ENCODE peak calls at places on chromosomes 13 and 19, in four cellular contexts. M is GM12878, X is K562, U is HL-60. Y is an unnamed sample.
A peak's percentile ranks its signal among the peaks of the same experiment; 100 is the strongest.

GRCh38 chr13:98105929-98106336 is 37.0 kb upstream of the FARP1 start:
- DNase-seq in M (no peak), U (no peak), X (peak; percentile 55), Y (no peak)

GRCh38 chr19:38376576-38376975 is 2.2 kb downstream of the PSMD8 start:
- DNase-seq in M (no peak), U (no peak), X (no peak), Y (no peak)

GRCh38 chr19:49871349-49871985 is 4.1 kb upstream of the PNKP start:
- DNase-seq in X (no peak), M (no peak), U (no peak), Y (no peak)

GRCh38 chr19:49614096-49614857 is 23.3 kb downstream of the PRR12 start:
- DNase-seq in X (no peak), U (no peak), M (no peak), Y (no peak)

GRCh38 chr19:8148410-8149231 is 771 bp downstream of the FBN3 start:
- DNase-seq in M (no peak), U (no peak), X (peak; percentile 47), Y (no peak)

GRCh38 chr19:46862504-46862835 is 1.7 kb downstream of the ARHGAP35 start:
- DNase-seq in X (no peak), M (no peak), U (no peak), Y (no peak)

GRCh38 chr19:21317821-21318220 is 11.4 kb downstream of the ZNF708 start:
- DNase-seq in U (no peak), X (no peak), M (no peak), Y (no peak)

GRCh38 chr13:99376132-99376531 is 68.9 kb upstream of the GPR183 start:
- DNase-seq in M (no peak), U (no peak), X (no peak), Y (peak; percentile 51)

GRCh38 chr19:27742041-27742440 is 1470.9 kb downstream of the UQCRFS1 start:
- DNase-seq in U (no peak), X (no peak), M (no peak), Y (no peak)

GRCh38 chr19:23415561-23416191 is 20.4 kb upstream of the ZNF91 start:
- DNase-seq in M (no peak), X (no peak), U (no peak), Y (no peak)
- TF ChIP-seq SPI1 in M (no peak), X (no peak), U (no peak), Y (no peak)

GRCh38 chr19:16520074-16520973 is 21.9 kb downstream of the CHERP start:
- DNase-seq in M (no peak), U (no peak), X (no peak), Y (no peak)

GRCh38 chr19:16519230-16519687 is 23.0 kb downstream of the CHERP start:
- DNase-seq in X (no peak), U (no peak), M (no peak), Y (no peak)

GRCh38 chr19:16516923-16517610 is 20.9 kb downstream of the C19orf44 start:
- DNase-seq in M (no peak), U (no peak), X (no peak), Y (no peak)

GRCh38 chr19:16518061-16518460 is 21.9 kb downstream of the C19orf44 start:
- DNase-seq in M (no peak), X (no peak), U (no peak), Y (no peak)

GRCh38 chr19:16518483-16519229 is 22.5 kb downstream of the C19orf44 start:
- DNase-seq in X (no peak), M (no peak), U (no peak), Y (no peak)
- TF ChIP-seq POLR2AphosphoS5 in X (peak; percentile 14), M (no peak), U (no peak), Y (no peak)

GRCh38 chr13:33624740-33625139 is 193.2 kb upstream of the RFC3 start:
- DNase-seq in M (no peak), X (no peak), U (no peak), Y (no peak)

GRCh38 chr13:33628662-33629061 is 189.3 kb upstream of the RFC3 start:
- DNase-seq in X (no peak), M (no peak), U (no peak), Y (no peak)

GRCh38 chr13:33629610-33630009 is 188.3 kb upstream of the RFC3 start:
- DNase-seq in X (no peak), M (no peak), U (no peak), Y (no peak)

GRCh38 chr13:33626407-33626806 is 191.5 kb upstream of the RFC3 start:
- DNase-seq in U (no peak), X (no peak), M (no peak), Y (no peak)

GRCh38 chr13:33624253-33624652 is 193.7 kb upstream of the RFC3 start:
- DNase-seq in M (no peak), X (no peak), U (no peak), Y (no peak)
- TF ChIP-seq SPI1 in M (no peak), X (no peak), U (no peak), Y (no peak)

DNA sequence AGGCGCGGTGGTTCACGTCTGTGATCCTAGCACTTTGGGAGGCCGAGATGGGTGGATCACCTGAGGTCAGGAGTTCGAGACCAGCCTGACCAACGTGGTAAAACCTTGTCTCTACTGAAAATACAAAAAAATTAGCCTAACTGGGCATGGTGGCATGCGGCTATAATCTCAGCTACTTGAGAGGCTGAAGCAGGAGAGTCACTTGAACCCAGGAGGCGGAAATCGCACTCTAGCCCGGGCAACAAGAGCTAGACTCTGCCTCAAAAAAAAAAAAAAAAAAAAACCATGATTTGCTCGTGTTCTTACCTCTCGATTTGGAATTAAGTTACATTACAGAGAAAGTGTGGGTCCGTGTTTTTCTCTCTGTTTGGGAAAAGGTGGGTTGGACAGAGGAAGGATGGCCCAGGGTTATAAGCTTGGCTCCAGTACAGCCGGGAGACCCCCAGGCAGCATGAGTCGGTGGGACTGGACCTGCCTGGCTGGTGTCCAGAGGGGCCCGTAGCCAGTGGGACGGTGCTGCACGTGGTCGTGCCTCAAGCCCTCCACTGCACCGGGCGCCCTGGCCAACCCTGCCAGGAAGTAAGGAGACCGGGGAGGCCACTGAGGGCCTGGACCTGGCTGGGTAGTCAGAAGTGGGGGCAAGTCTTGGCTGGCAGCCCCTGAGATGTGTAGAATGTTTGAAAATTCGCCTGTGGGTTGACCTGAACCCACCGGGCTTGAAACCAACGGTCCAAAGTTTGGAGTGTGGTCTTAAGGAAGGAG is 3.7 kb downstream of the RPS15 start:
- DNase-seq in X (no peak), U (no peak), M (no peak), Y (no peak)
- TF ChIP-seq POLR2AphosphoS5 in X (no peak), U (peak; percentile 16), M (no peak), Y (no peak)